ENCODE peak calls at places on chromosome 16, in nine cellular contexts. One of them, this sample, is unnamed.

GRCh38 chr16:28136751-28137434 is 73.4 kb upstream of the GSG1L start:
- DNase-seq in left ventricle myocardium inferior: no peak
- DNase-seq in lower lobe of right lung: no peak
- DNase-seq in A549: no peak
- DNase-seq in IMR-90: no peak
- DNase-seq in substantia nigra: peak
- DNase-seq in RWPE1: no peak
- DNase-seq in endothelial cell of umbilical vein: no peak
- DNase-seq in brain microvascular endothelial cell: no peak
- DNase-seq in this sample: no peak

GRCh38 chr16:73912311-73912710 is 384.3 kb upstream of the PSMD7 start:
- DNase-seq in left ventricle myocardium inferior: no peak
- DNase-seq in lower lobe of right lung: no peak
- DNase-seq in A549: no peak
- DNase-seq in IMR-90: no peak
- DNase-seq in substantia nigra: no peak
- DNase-seq in RWPE1: no peak
- DNase-seq in endothelial cell of umbilical vein: no peak
- DNase-seq in brain microvascular endothelial cell: no peak
- DNase-seq in this sample: no peak

GRCh38 chr16:49454426-49455180 is 81.0 kb downstream of the C16orf78 start:
- DNase-seq in left ventricle myocardium inferior: no peak
- DNase-seq in lower lobe of right lung: no peak
- DNase-seq in A549: no peak
- DNase-seq in IMR-90: no peak
- DNase-seq in substantia nigra: no peak
- DNase-seq in RWPE1: no peak
- DNase-seq in endothelial cell of umbilical vein: no peak
- DNase-seq in brain microvascular endothelial cell: no peak
- DNase-seq in this sample: no peak

GRCh38 chr16:50552476-50553101 is 4.4 kb downstream of the NKD1 start:
- DNase-seq in left ventricle myocardium inferior: no peak
- DNase-seq in lower lobe of right lung: no peak
- DNase-seq in A549: no peak
- DNase-seq in IMR-90: no peak
- DNase-seq in substantia nigra: no peak
- DNase-seq in RWPE1: no peak
- DNase-seq in endothelial cell of umbilical vein: no peak
- DNase-seq in brain microvascular endothelial cell: no peak
- DNase-seq in this sample: no peak

GRCh38 chr16:9079430-9079812 is 12.0 kb upstream of the HAPSTR1 start:
- DNase-seq in left ventricle myocardium inferior: no peak
- DNase-seq in lower lobe of right lung: no peak
- DNase-seq in A549: no peak
- DNase-seq in IMR-90: no peak
- DNase-seq in substantia nigra: no peak
- DNase-seq in RWPE1: no peak
- DNase-seq in endothelial cell of umbilical vein: no peak
- DNase-seq in brain microvascular endothelial cell: no peak
- DNase-seq in this sample: no peak

GRCh38 chr16:27437946-27438345 is 36.0 kb downstream of the IL21R start:
- DNase-seq in left ventricle myocardium inferior: no peak
- DNase-seq in lower lobe of right lung: no peak
- DNase-seq in A549: no peak
- DNase-seq in IMR-90: no peak
- DNase-seq in substantia nigra: no peak
- DNase-seq in RWPE1: no peak
- DNase-seq in endothelial cell of umbilical vein: no peak
- DNase-seq in brain microvascular endothelial cell: no peak
- DNase-seq in this sample: no peak

GRCh38 chr16:12323007-12323699 is 346.6 kb downstream of the SNX29 start:
- DNase-seq in left ventricle myocardium inferior: no peak
- DNase-seq in lower lobe of right lung: no peak
- DNase-seq in A549: no peak
- DNase-seq in IMR-90: no peak
- DNase-seq in substantia nigra: no peak
- DNase-seq in RWPE1: no peak
- DNase-seq in endothelial cell of umbilical vein: no peak
- DNase-seq in brain microvascular endothelial cell: no peak
- DNase-seq in this sample: no peak

GRCh38 chr16:2206420-2206779 is 1.1 kb downstream of the MLST8 start:
- DNase-seq in left ventricle myocardium inferior: no peak
- DNase-seq in lower lobe of right lung: peak
- DNase-seq in A549: no peak
- DNase-seq in IMR-90: no peak
- DNase-seq in substantia nigra: no peak
- DNase-seq in RWPE1: no peak
- DNase-seq in endothelial cell of umbilical vein: no peak
- DNase-seq in brain microvascular endothelial cell: no peak
- DNase-seq in this sample: no peak

GRCh38 chr16:1264257-1265089 is 8.6 kb downstream of the TPSD1 start:
- DNase-seq in left ventricle myocardium inferior: no peak
- DNase-seq in lower lobe of right lung: no peak
- DNase-seq in A549: no peak
- DNase-seq in IMR-90: no peak
- DNase-seq in substantia nigra: no peak
- DNase-seq in RWPE1: no peak
- DNase-seq in endothelial cell of umbilical vein: no peak
- DNase-seq in brain microvascular endothelial cell: no peak
- DNase-seq in this sample: no peak

GRCh38 chr16:73951541-73951940 is 345.1 kb upstream of the PSMD7 start:
- DNase-seq in left ventricle myocardium inferior: peak
- DNase-seq in lower lobe of right lung: no peak
- DNase-seq in A549: no peak
- DNase-seq in IMR-90: peak
- DNase-seq in substantia nigra: no peak
- DNase-seq in RWPE1: no peak
- DNase-seq in endothelial cell of umbilical vein: no peak
- DNase-seq in brain microvascular endothelial cell: peak
- DNase-seq in this sample: no peak

GRCh38 chr16:19812986-19813385 is 71.7 kb downstream of the GPRC5B start:
- DNase-seq in left ventricle myocardium inferior: no peak
- DNase-seq in lower lobe of right lung: no peak
- DNase-seq in A549: no peak
- DNase-seq in IMR-90: no peak
- DNase-seq in substantia nigra: no peak
- DNase-seq in RWPE1: no peak
- DNase-seq in endothelial cell of umbilical vein: no peak
- DNase-seq in brain microvascular endothelial cell: no peak
- DNase-seq in this sample: no peak

GRCh38 chr16:1771864-1772361 is 570 bp upstream of the NME3 start:
- DNase-seq in left ventricle myocardium inferior: no peak
- DNase-seq in lower lobe of right lung: no peak
- DNase-seq in A549: no peak
- DNase-seq in IMR-90: no peak
- DNase-seq in substantia nigra: no peak
- DNase-seq in RWPE1: no peak
- DNase-seq in endothelial cell of umbilical vein: peak
- DNase-seq in brain microvascular endothelial cell: no peak
- DNase-seq in this sample: no peak

GRCh38 chr16:54504372-54504771 is 217.8 kb upstream of the IRX3 start:
- DNase-seq in left ventricle myocardium inferior: no peak
- DNase-seq in lower lobe of right lung: no peak
- DNase-seq in A549: no peak
- DNase-seq in IMR-90: no peak
- DNase-seq in substantia nigra: no peak
- DNase-seq in RWPE1: no peak
- DNase-seq in endothelial cell of umbilical vein: peak
- DNase-seq in brain microvascular endothelial cell: no peak
- DNase-seq in this sample: no peak

GRCh38 chr16:22216191-22216831 is 10.2 kb downstream of the EEF2K start:
- DNase-seq in left ventricle myocardium inferior: no peak
- DNase-seq in lower lobe of right lung: no peak
- DNase-seq in A549: no peak
- DNase-seq in IMR-90: peak
- DNase-seq in substantia nigra: no peak
- DNase-seq in RWPE1: no peak
- DNase-seq in endothelial cell of umbilical vein: no peak
- DNase-seq in brain microvascular endothelial cell: no peak
- DNase-seq in this sample: no peak

GRCh38 chr16:53912155-53912554 is 208.2 kb downstream of the FTO start:
- DNase-seq in left ventricle myocardium inferior: no peak
- DNase-seq in lower lobe of right lung: no peak
- DNase-seq in A549: no peak
- DNase-seq in IMR-90: no peak
- DNase-seq in substantia nigra: no peak
- DNase-seq in RWPE1: peak
- DNase-seq in endothelial cell of umbilical vein: no peak
- DNase-seq in brain microvascular endothelial cell: no peak
- DNase-seq in this sample: no peak

GRCh38 chr16:88700322-88700635 is 5.9 kb downstream of the RNF166 start:
- DNase-seq in left ventricle myocardium inferior: no peak
- DNase-seq in lower lobe of right lung: no peak
- DNase-seq in A549: no peak
- DNase-seq in IMR-90: no peak
- DNase-seq in substantia nigra: no peak
- DNase-seq in RWPE1: no peak
- DNase-seq in endothelial cell of umbilical vein: no peak
- DNase-seq in brain microvascular endothelial cell: no peak
- DNase-seq in this sample: no peak
- H3K27ac ChIP-seq in left ventricle myocardium inferior: peak
- H3K27ac ChIP-seq in lower lobe of right lung: peak
- H3K27ac ChIP-seq in A549: no peak
- H3K27ac ChIP-seq in IMR-90: no peak
- H3K27ac ChIP-seq in substantia nigra: peak
- H3K27ac ChIP-seq in RWPE1: peak
- H3K27ac ChIP-seq in endothelial cell of umbilical vein: peak
- H3K27ac ChIP-seq in brain microvascular endothelial cell: no peak
- H3K27ac ChIP-seq in this sample: no peak

GRCh38 chr16:70588565-70588964 is 57.8 kb upstream of the IL34 start:
- DNase-seq in left ventricle myocardium inferior: no peak
- DNase-seq in lower lobe of right lung: no peak
- DNase-seq in A549: no peak
- DNase-seq in IMR-90: peak
- DNase-seq in substantia nigra: no peak
- DNase-seq in RWPE1: no peak
- DNase-seq in endothelial cell of umbilical vein: peak
- DNase-seq in brain microvascular endothelial cell: no peak
- DNase-seq in this sample: no peak

GRCh38 chr16:70591609-70592008 is 54.8 kb upstream of the IL34 start:
- DNase-seq in left ventricle myocardium inferior: no peak
- DNase-seq in lower lobe of right lung: no peak
- DNase-seq in A549: no peak
- DNase-seq in IMR-90: no peak
- DNase-seq in substantia nigra: no peak
- DNase-seq in RWPE1: no peak
- DNase-seq in endothelial cell of umbilical vein: no peak
- DNase-seq in brain microvascular endothelial cell: no peak
- DNase-seq in this sample: no peak

GRCh38 chr16:70589998-70590471 is 56.3 kb upstream of the IL34 start:
- DNase-seq in left ventricle myocardium inferior: peak
- DNase-seq in lower lobe of right lung: no peak
- DNase-seq in A549: peak
- DNase-seq in IMR-90: peak
- DNase-seq in substantia nigra: no peak
- DNase-seq in RWPE1: no peak
- DNase-seq in endothelial cell of umbilical vein: peak
- DNase-seq in brain microvascular endothelial cell: peak
- DNase-seq in this sample: no peak

GRCh38 chr16:70592106-70592571 is 54.2 kb upstream of the IL34 start:
- DNase-seq in left ventricle myocardium inferior: peak
- DNase-seq in lower lobe of right lung: no peak
- DNase-seq in A549: no peak
- DNase-seq in IMR-90: no peak
- DNase-seq in substantia nigra: no peak
- DNase-seq in RWPE1: no peak
- DNase-seq in endothelial cell of umbilical vein: no peak
- DNase-seq in brain microvascular endothelial cell: no peak
- DNase-seq in this sample: no peak

DNA sequence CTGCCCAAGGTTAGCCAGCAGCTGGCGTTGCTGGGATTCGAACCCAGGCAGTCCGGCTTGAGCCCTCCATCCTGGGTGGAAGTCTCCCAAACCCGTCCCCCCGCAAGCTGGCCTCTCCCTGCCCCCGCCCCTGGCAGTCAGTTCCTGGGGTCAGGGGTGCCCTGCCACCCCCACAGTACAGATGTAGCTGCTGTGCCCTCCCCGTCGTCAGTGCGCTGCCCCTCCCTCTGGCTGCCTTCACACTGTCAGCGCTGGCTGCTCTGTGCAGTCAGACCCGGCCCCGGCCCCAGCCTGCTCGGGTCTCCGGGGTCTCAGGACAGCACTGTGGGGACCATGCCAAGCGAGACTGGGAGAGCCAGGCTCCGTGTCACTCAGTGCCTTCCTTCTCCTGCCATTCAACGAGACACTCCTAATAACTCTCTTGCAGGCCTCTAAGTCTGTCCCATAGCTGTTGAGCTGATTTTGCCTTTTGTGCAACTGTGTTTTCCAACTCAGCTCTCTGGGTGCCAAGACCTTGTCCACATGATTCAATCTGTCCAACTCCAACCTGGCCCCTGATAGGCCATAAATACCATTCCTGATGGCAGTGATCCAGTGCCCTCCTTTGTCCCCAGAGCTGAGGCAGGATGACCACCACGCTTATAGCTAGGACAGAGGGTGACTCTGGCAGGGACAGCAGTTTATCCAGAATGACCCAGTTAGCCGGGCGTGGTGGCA is 55.5 kb upstream of the IL34 start:
- DNase-seq in left ventricle myocardium inferior: no peak
- DNase-seq in lower lobe of right lung: no peak
- DNase-seq in A549: no peak
- DNase-seq in IMR-90: no peak
- DNase-seq in substantia nigra: no peak
- DNase-seq in RWPE1: no peak
- DNase-seq in endothelial cell of umbilical vein: no peak
- DNase-seq in brain microvascular endothelial cell: no peak
- DNase-seq in this sample: no peak
- H3K27ac ChIP-seq in left ventricle myocardium inferior: peak
- H3K27ac ChIP-seq in lower lobe of right lung: no peak
- H3K27ac ChIP-seq in A549: peak
- H3K27ac ChIP-seq in IMR-90: no peak
- H3K27ac ChIP-seq in substantia nigra: no peak
- H3K27ac ChIP-seq in RWPE1: no peak
- H3K27ac ChIP-seq in endothelial cell of umbilical vein: no peak
- H3K27ac ChIP-seq in brain microvascular endothelial cell: no peak
- H3K27ac ChIP-seq in this sample: no peak

GRCh38 chr16:66899945-66900688 is 18.6 kb downstream of the CDH16 start:
- DNase-seq in left ventricle myocardium inferior: peak
- DNase-seq in lower lobe of right lung: peak
- DNase-seq in A549: peak
- DNase-seq in IMR-90: peak
- DNase-seq in substantia nigra: no peak
- DNase-seq in RWPE1: peak
- DNase-seq in endothelial cell of umbilical vein: peak
- DNase-seq in brain microvascular endothelial cell: peak
- DNase-seq in this sample: no peak
- H3K27ac ChIP-seq in left ventricle myocardium inferior: peak
- H3K27ac ChIP-seq in lower lobe of right lung: peak
- H3K27ac ChIP-seq in A549: peak
- H3K27ac ChIP-seq in IMR-90: peak
- H3K27ac ChIP-seq in substantia nigra: no peak
- H3K27ac ChIP-seq in RWPE1: peak
- H3K27ac ChIP-seq in endothelial cell of umbilical vein: no peak
- H3K27ac ChIP-seq in brain microvascular endothelial cell: no peak
- H3K27ac ChIP-seq in this sample: peak

DNA sequence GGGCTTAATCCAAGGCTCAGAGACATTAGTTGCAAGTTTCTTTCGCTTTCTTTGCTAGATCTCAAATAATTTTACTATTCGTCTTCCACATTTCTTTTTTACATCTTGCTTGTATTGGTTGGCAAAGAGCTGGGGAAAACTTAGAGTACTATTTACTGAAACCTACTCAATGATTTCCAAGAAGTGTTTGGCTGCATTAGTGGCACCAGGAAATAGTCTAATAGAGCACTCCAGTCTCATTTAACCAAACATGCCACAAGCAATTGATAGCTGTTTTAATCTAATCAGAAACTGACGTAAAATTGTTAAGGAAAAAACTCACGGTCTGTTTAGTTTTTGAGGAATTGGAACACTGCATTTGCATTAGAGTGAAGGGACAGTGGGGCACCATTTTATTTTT is 29.0 kb downstream of the NUP93 start:
- DNase-seq in left ventricle myocardium inferior: no peak
- DNase-seq in lower lobe of right lung: no peak
- DNase-seq in A549: no peak
- DNase-seq in IMR-90: no peak
- DNase-seq in substantia nigra: no peak
- DNase-seq in RWPE1: no peak
- DNase-seq in endothelial cell of umbilical vein: no peak
- DNase-seq in brain microvascular endothelial cell: no peak
- DNase-seq in this sample: no peak
- H3K27ac ChIP-seq in left ventricle myocardium inferior: peak
- H3K27ac ChIP-seq in lower lobe of right lung: no peak
- H3K27ac ChIP-seq in A549: no peak
- H3K27ac ChIP-seq in IMR-90: no peak
- H3K27ac ChIP-seq in substantia nigra: no peak
- H3K27ac ChIP-seq in RWPE1: no peak
- H3K27ac ChIP-seq in endothelial cell of umbilical vein: no peak
- H3K27ac ChIP-seq in brain microvascular endothelial cell: no peak
- H3K27ac ChIP-seq in this sample: no peak